ENCODE peak calls at places on chromosome 21, in four cellular contexts. T, K, W and S are unnamed samples.

GRCh38 chr21:34593954-34594531 is 20.9 kb downstream of the RCAN1 start:
- DNase-seq in T (no peak), K (no peak), W (no peak), S (no peak)

GRCh38 chr21:44765231-44766013 is 36.2 kb downstream of the UBE2G2 start:
- DNase-seq in T (peak), K (no peak), W (no peak), S (no peak)

GRCh38 chr21:16533692-16534407 is 804.1 kb downstream of the USP25 start:
- DNase-seq in T (no peak), K (no peak), W (no peak), S (no peak)

GRCh38 chr21:34822957-34823356 is 154.2 kb downstream of the CLIC6 start:
- DNase-seq in T (no peak), K (no peak), W (no peak), S (no peak)

GRCh38 chr21:43866233-43866632 is 1.2 kb downstream of the AGPAT3 start:
- DNase-seq in T (no peak), K (peak), W (no peak), S (no peak)

GRCh38 chr21:44065428-44065827 is 41.8 kb upstream of the PWP2 start:
- DNase-seq in T (no peak), K (no peak), W (no peak), S (no peak)

GRCh38 chr21:33314096-33314495 is 10.7 kb upstream of the IFNAR1 start:
- DNase-seq in T (no peak), K (no peak), W (no peak), S (no peak)

GRCh38 chr21:34100789-34101188 is 27.4 kb downstream of the MRPS6 start:
- DNase-seq in T (no peak), K (no peak), W (no peak), S (no peak)

GRCh38 chr21:44324854-44325107 is 14.4 kb downstream of the CFAP410 start:
- DNase-seq in T (no peak), K (no peak), W (no peak), S (no peak)

DNA sequence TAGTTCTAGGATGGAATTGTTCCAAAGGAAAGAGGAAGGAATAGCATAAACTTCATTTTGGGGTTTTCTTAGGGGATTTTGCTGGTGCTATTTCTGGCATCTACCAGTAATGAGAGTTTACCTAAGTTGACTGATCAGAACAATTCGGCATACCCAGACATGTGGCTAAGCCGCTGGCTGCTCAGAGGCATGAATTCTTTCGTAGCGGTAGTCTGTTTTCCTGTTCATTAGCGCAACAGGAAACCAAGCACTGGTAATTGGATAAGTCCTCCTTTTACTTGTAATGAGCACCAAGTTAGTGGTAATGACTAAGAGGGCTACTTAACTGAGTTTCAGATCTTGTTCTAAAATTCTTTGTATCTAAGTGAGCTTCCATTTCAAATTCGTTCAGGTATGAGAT is 38.6 kb downstream of the C21orf91 start:
- DNase-seq in T (no peak), K (no peak), W (no peak), S (no peak)
- TF ChIP-seq CTCF in T (no peak), K (no peak), W (no peak), S (no peak)

DNA sequence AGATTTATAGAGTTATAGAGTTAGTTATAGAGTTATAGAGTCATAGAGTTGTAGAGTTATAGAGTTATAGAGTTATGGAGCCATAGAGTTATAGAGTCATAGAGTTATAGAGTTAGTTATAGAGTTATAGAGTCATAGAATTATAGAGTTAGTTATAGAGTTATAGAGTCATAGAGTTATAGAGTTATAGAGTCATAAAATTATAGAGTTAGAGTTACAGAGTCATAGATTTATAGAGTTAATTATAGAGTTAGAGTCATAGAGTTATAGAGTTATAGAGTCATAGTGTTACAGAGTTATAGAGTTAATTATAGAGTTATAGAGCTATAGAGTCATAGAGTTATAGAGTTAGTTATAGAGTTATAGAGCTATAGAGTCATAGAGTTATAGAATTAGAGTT is 32.1 kb downstream of the UBASH3A start:
- DNase-seq in T (no peak), K (no peak), W (no peak), S (no peak)
- TF ChIP-seq CTCF in T (no peak), K (no peak), W (no peak), S (no peak)

GRCh38 chr21:26842976-26843911 is 2.0 kb downstream of the ADAMTS1 start:
- DNase-seq in T (peak), K (peak), W (peak), S (peak)

GRCh38 chr21:26845066-26845749 is at the start of gene ADAMTS1:
- DNase-seq in T (peak), K (peak), W (peak), S (peak)

GRCh38 chr21:26844258-26845065 is 747 bp downstream of the ADAMTS1 start:
- DNase-seq in T (peak), K (peak), W (peak), S (peak)

GRCh38 chr21:26842300-26842699 is 2.9 kb downstream of the ADAMTS1 start:
- DNase-seq in T (no peak), K (no peak), W (no peak), S (no peak)

GRCh38 chr21:26843912-26844257 is 1.3 kb downstream of the ADAMTS1 start:
- DNase-seq in T (no peak), K (peak), W (no peak), S (no peak)
- TF ChIP-seq CTCF in T (no peak), K (no peak), W (no peak), S (no peak)

GRCh38 chr21:46325073-46325912 is 1.3 kb downstream of the PCNT start:
- DNase-seq in T (peak), K (peak), W (peak), S (peak)
- TF ChIP-seq CTCF in T (no peak), K (peak), W (no peak), S (no peak)

GRCh38 chr21:25607812-25608737 is 794 bp upstream of the MRPL39 start:
- DNase-seq in T (peak), K (peak), W (peak), S (peak)
- TF ChIP-seq CTCF in T (peak), K (peak), W (peak), S (peak)

GRCh38 chr21:37870229-37870628 is 46.0 kb downstream of the KCNJ6 start:
- DNase-seq in T (no peak), K (no peak), W (no peak), S (no peak)

GRCh38 chr21:37871121-37871862 is 45.0 kb downstream of the KCNJ6 start:
- DNase-seq in T (no peak), K (no peak), W (no peak), S (no peak)

GRCh38 chr21:37874481-37874880 is 41.8 kb downstream of the KCNJ6 start:
- DNase-seq in T (no peak), K (no peak), W (no peak), S (no peak)

GRCh38 chr21:37874904-37875780 is 41.1 kb downstream of the KCNJ6 start:
- DNase-seq in T (no peak), K (no peak), W (peak), S (no peak)

GRCh38 chr21:37873655-37874054 is 42.6 kb downstream of the KCNJ6 start:
- DNase-seq in T (no peak), K (peak), W (no peak), S (no peak)
- TF ChIP-seq CTCF in T (no peak), K (peak), W (no peak), S (no peak)

GRCh38 chr21:39156024-39156423 is 27.2 kb downstream of the PSMG1 start:
- DNase-seq in T (no peak), K (no peak), W (no peak), S (no peak)

GRCh38 chr21:39153842-39154241 is 29.4 kb downstream of the PSMG1 start:
- DNase-seq in T (no peak), K (no peak), W (no peak), S (no peak)

GRCh38 chr21:39150316-39150715 is 32.9 kb downstream of the PSMG1 start:
- DNase-seq in T (no peak), K (no peak), W (no peak), S (no peak)

GRCh38 chr21:39155578-39155977 is 27.7 kb downstream of the PSMG1 start:
- DNase-seq in T (no peak), K (no peak), W (no peak), S (no peak)

GRCh38 chr21:39153373-39153772 is 29.9 kb downstream of the PSMG1 start:
- DNase-seq in T (no peak), K (peak), W (no peak), S (no peak)
- TF ChIP-seq CTCF in T (peak), K (peak), W (peak), S (peak)